ENCODE peak calls at places on chromosomes 16 and 17, in seven cellular contexts. One of them, this sample, is unnamed.

GRCh38 chr17:14297161-14297851 is 3.6 kb upstream of the HS3ST3B1 start:
- DNase-seq in stomach: peak
- DNase-seq in prostate gland: no peak
- DNase-seq in sigmoid colon: no peak
- DNase-seq in spleen: peak
- DNase-seq in GM12891: no peak
- DNase-seq in breast epithelium: no peak
- DNase-seq in this sample: peak

GRCh38 chr17:42833771-42834422 is 700 bp downstream of the PSME3 start:
- DNase-seq in breast epithelium: no peak
- DNase-seq in sigmoid colon: no peak
- DNase-seq in stomach: no peak
- DNase-seq in spleen: no peak
- DNase-seq in prostate gland: no peak
- DNase-seq in GM12891: no peak
- DNase-seq in this sample: no peak

GRCh38 chr16:14476183-14476582 is 153.9 kb downstream of the PARN start:
- DNase-seq in breast epithelium: no peak
- DNase-seq in spleen: no peak
- DNase-seq in prostate gland: no peak
- DNase-seq in sigmoid colon: no peak
- DNase-seq in GM12891: no peak
- DNase-seq in stomach: no peak
- DNase-seq in this sample: no peak

GRCh38 chr17:2087597-2088211 is 32.8 kb downstream of the HIC1 start:
- DNase-seq in sigmoid colon: peak
- DNase-seq in stomach: no peak
- DNase-seq in prostate gland: no peak
- DNase-seq in breast epithelium: no peak
- DNase-seq in GM12891: no peak
- DNase-seq in spleen: peak
- DNase-seq in this sample: no peak

GRCh38 chr17:62017912-62018311 is 47.2 kb downstream of the MED13 start:
- DNase-seq in GM12891: no peak
- DNase-seq in sigmoid colon: no peak
- DNase-seq in spleen: no peak
- DNase-seq in stomach: no peak
- DNase-seq in prostate gland: no peak
- DNase-seq in breast epithelium: no peak
- DNase-seq in this sample: no peak

GRCh38 chr16:67177743-67178699 is 5.7 kb downstream of the MATCAP1 start:
- DNase-seq in sigmoid colon: peak
- DNase-seq in breast epithelium: peak
- DNase-seq in stomach: peak
- DNase-seq in spleen: peak
- DNase-seq in prostate gland: peak
- DNase-seq in GM12891: peak
- DNase-seq in this sample: no peak

GRCh38 chr16:51523400-51523799 is 372.3 kb upstream of the SALL1 start:
- DNase-seq in sigmoid colon: no peak
- DNase-seq in stomach: no peak
- DNase-seq in GM12891: no peak
- DNase-seq in prostate gland: no peak
- DNase-seq in spleen: no peak
- DNase-seq in breast epithelium: no peak
- DNase-seq in this sample: no peak

GRCh38 chr16:31472559-31473203 is 729 bp downstream of the TGFB1I1 start:
- DNase-seq in stomach: peak
- DNase-seq in breast epithelium: peak
- DNase-seq in prostate gland: no peak
- DNase-seq in sigmoid colon: peak
- DNase-seq in spleen: peak
- DNase-seq in GM12891: peak
- DNase-seq in this sample: peak

GRCh38 chr16:75532142-75532765 is 3.7 kb downstream of the CHST5 start:
- DNase-seq in prostate gland: no peak
- DNase-seq in spleen: no peak
- DNase-seq in breast epithelium: no peak
- DNase-seq in sigmoid colon: no peak
- DNase-seq in stomach: no peak
- DNase-seq in GM12891: no peak
- DNase-seq in this sample: no peak

GRCh38 chr16:12087901-12088364 is 111.4 kb downstream of the SNX29 start:
- DNase-seq in breast epithelium: peak
- DNase-seq in stomach: peak
- DNase-seq in GM12891: no peak
- DNase-seq in prostate gland: peak
- DNase-seq in sigmoid colon: peak
- DNase-seq in spleen: peak
- DNase-seq in this sample: no peak

GRCh38 chr16:17334096-17334495 is 136.7 kb downstream of the XYLT1 start:
- DNase-seq in spleen: no peak
- DNase-seq in prostate gland: no peak
- DNase-seq in breast epithelium: no peak
- DNase-seq in stomach: no peak
- DNase-seq in sigmoid colon: peak
- DNase-seq in GM12891: no peak
- DNase-seq in this sample: no peak

GRCh38 chr16:82801361-82801760 is 174.6 kb downstream of the CDH13 start:
- DNase-seq in stomach: no peak
- DNase-seq in GM12891: no peak
- DNase-seq in breast epithelium: no peak
- DNase-seq in prostate gland: no peak
- DNase-seq in sigmoid colon: no peak
- DNase-seq in spleen: no peak
- DNase-seq in this sample: no peak

GRCh38 chr17:58136669-58137279 is 11.4 kb upstream of the OR4D1 start:
- DNase-seq in sigmoid colon: no peak
- DNase-seq in GM12891: no peak
- DNase-seq in prostate gland: no peak
- DNase-seq in spleen: no peak
- DNase-seq in stomach: no peak
- DNase-seq in breast epithelium: no peak
- DNase-seq in this sample: no peak

GRCh38 chr17:29640981-29641642 is 18.4 kb upstream of the CORO6 start:
- DNase-seq in GM12891: no peak
- DNase-seq in stomach: no peak
- DNase-seq in prostate gland: no peak
- DNase-seq in breast epithelium: no peak
- DNase-seq in sigmoid colon: no peak
- DNase-seq in spleen: no peak
- DNase-seq in this sample: no peak

GRCh38 chr16:68365167-68365817 is 54.5 kb downstream of the PRMT7 start:
- DNase-seq in GM12891: no peak
- DNase-seq in sigmoid colon: no peak
- DNase-seq in prostate gland: no peak
- DNase-seq in stomach: no peak
- DNase-seq in spleen: no peak
- DNase-seq in breast epithelium: no peak
- DNase-seq in this sample: no peak

GRCh38 chr17:9199474-9200196 is 178.3 kb downstream of the NTN1 start:
- DNase-seq in breast epithelium: no peak
- DNase-seq in sigmoid colon: no peak
- DNase-seq in spleen: peak
- DNase-seq in prostate gland: no peak
- DNase-seq in stomach: no peak
- DNase-seq in GM12891: no peak
- DNase-seq in this sample: no peak

GRCh38 chr16:49651980-49652379 is 203.9 kb downstream of the ZNF423 start:
- DNase-seq in prostate gland: no peak
- DNase-seq in stomach: no peak
- DNase-seq in GM12891: no peak
- DNase-seq in sigmoid colon: no peak
- DNase-seq in breast epithelium: no peak
- DNase-seq in spleen: peak
- DNase-seq in this sample: no peak

GRCh38 chr16:77610496-77610895 is 111.8 kb upstream of the NUDT7 start:
- DNase-seq in GM12891: no peak
- DNase-seq in breast epithelium: no peak
- DNase-seq in spleen: no peak
- DNase-seq in sigmoid colon: no peak
- DNase-seq in stomach: no peak
- DNase-seq in prostate gland: no peak
- DNase-seq in this sample: peak

GRCh38 chr17:16322636-16323035 is 30.6 kb downstream of the CENPV start:
- DNase-seq in sigmoid colon: no peak
- DNase-seq in GM12891: no peak
- DNase-seq in breast epithelium: no peak
- DNase-seq in spleen: no peak
- DNase-seq in stomach: no peak
- DNase-seq in prostate gland: no peak
- DNase-seq in this sample: no peak

DNA sequence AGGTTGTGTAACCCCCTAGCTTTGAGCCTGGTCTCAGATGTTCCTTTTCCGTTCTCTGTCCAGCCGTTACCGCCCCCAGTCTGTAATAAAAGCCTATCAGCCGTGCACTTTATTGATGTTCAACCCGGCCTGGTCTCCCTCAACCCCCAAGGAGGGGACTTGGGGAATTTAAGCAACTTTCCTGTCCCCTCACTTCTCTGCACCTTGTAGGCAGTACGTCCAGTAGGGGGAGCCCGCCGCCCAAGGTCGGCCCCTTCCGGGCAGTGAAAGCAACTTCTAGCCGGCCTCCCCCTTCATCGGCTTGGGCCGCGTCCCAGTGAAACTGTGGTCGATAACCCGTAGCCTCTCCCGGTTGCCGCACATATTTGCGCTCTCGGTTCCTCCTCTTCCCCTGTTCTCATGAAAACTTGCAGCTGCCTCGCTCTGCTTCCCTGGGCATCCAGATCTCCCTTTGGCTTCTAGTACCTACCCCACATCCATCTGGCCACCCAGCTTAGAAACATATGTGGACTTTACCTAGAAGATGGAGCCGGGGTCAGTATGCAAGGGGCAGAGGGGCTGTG is 7.9 kb downstream of the PNPO start:
- DNase-seq in breast epithelium: peak
- DNase-seq in sigmoid colon: peak
- DNase-seq in prostate gland: peak
- DNase-seq in GM12891: peak
- DNase-seq in spleen: peak
- DNase-seq in stomach: peak
- DNase-seq in this sample: peak
- TF ChIP-seq POLR2AphosphoS5 in breast epithelium: peak
- TF ChIP-seq POLR2AphosphoS5 in sigmoid colon: peak
- TF ChIP-seq POLR2AphosphoS5 in prostate gland: peak
- TF ChIP-seq POLR2AphosphoS5 in GM12891: no peak
- TF ChIP-seq POLR2AphosphoS5 in spleen: peak
- TF ChIP-seq POLR2AphosphoS5 in stomach: peak
- TF ChIP-seq POLR2AphosphoS5 in this sample: no peak

DNA sequence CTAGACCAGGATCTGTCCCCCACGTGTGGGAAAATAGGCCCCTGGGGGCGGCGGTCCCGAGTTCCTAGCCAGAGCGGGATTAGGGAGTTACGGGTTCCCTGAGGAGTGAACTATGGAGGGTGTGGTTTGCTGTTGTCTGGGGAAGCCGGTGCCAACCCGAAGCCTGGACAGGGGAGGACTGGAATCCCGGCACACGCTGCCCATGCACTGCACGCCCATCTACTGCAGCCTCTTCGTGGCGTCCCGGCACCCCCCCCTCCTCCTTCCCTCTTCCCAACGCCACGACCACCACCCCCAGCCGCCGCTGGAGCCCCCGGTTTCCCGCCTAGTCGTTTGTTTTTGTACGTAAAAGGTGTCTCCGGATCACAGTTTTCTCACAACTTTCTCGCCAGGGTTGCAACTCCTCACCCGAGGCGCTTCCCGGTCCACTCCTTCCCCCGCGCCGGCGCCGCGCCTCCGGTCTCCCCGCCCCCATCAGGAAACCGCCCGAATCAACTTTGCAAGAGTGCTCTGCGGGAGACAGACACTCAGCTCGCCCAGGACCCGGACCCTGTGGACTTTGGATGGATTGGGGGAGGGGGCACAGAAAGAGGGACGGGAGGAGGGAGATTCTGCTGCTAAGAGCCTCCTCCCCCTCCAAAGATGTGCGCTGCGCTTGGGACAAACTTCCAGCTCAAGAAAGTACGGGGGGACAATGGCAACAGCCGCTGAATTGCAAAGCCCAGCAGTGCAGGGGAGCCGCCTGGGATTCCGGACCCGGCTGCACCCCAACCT is 1.4 kb upstream of the LHX1 start:
- DNase-seq in sigmoid colon: no peak
- DNase-seq in stomach: no peak
- DNase-seq in spleen: no peak
- DNase-seq in GM12891: no peak
- DNase-seq in breast epithelium: no peak
- DNase-seq in prostate gland: no peak
- DNase-seq in this sample: no peak
- TF ChIP-seq POLR2A in sigmoid colon: no peak
- TF ChIP-seq POLR2A in stomach: no peak
- TF ChIP-seq POLR2A in spleen: no peak
- TF ChIP-seq POLR2A in GM12891: no peak
- TF ChIP-seq POLR2A in breast epithelium: no peak
- TF ChIP-seq POLR2A in prostate gland: no peak
- TF ChIP-seq POLR2A in this sample: no peak

DNA sequence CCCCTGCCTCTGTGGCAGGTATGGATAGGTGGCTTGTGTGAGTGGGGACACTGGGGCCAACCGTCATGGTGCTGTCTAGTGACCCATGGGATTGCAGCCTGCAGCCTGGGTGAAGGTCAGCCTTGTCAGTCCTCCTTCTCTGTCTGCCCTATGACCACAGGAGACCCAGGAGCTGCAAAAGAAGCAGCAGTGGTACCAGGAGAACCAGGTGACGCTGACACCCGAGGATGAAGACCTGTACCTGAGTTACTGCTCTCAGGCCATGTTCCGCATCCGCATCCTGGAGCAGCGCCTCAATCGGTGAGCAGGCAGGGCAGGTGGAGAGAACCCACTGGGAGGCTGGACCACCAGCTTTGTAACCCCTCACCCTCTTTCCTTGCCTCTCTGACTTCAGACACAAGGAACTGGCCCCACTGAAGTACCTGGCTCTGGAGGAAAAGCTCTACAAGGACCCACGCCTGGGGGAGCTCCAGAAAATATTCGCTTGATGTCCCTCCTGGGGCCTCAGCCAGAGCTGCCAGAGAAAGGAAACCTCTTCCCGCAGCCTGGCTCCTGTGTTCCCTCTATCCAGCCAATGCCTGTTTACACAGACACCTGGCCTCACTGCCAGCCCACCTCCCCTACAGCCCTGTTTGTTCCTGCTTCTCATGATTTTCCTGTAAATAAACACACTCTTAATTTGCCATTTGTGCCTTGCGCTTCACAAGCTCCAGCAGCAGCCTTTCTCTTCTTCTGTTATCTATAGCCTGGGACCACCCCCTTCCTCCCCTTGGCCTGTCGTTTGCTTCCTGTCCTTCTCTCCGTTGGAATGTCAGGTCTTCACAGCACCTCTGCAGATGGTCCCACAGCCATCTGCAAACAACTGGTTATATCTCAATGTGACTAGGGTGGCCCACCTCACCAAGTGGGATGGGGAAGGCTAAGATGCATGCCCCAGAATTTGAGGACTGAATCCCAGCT is 4.5 kb upstream of the KATNB1 start:
- DNase-seq in breast epithelium: no peak
- DNase-seq in GM12891: no peak
- DNase-seq in stomach: no peak
- DNase-seq in spleen: peak
- DNase-seq in sigmoid colon: no peak
- DNase-seq in prostate gland: no peak
- DNase-seq in this sample: no peak
- TF ChIP-seq POLR2AphosphoS5 in breast epithelium: no peak
- TF ChIP-seq POLR2AphosphoS5 in GM12891: no peak
- TF ChIP-seq POLR2AphosphoS5 in stomach: no peak
- TF ChIP-seq POLR2AphosphoS5 in spleen: no peak
- TF ChIP-seq POLR2AphosphoS5 in sigmoid colon: no peak
- TF ChIP-seq POLR2AphosphoS5 in prostate gland: no peak
- TF ChIP-seq POLR2AphosphoS5 in this sample: no peak

GRCh38 chr17:81513669-81514484 is 1.3 kb upstream of the ACTG1 start:
- DNase-seq in prostate gland: peak
- DNase-seq in spleen: peak
- DNase-seq in stomach: peak
- DNase-seq in GM12891: no peak
- DNase-seq in sigmoid colon: peak
- DNase-seq in breast epithelium: peak
- DNase-seq in this sample: no peak
- TF ChIP-seq POLR2A in prostate gland: peak
- TF ChIP-seq POLR2A in spleen: no peak
- TF ChIP-seq POLR2A in stomach: no peak
- TF ChIP-seq POLR2A in GM12891: no peak
- TF ChIP-seq POLR2A in sigmoid colon: peak
- TF ChIP-seq POLR2A in breast epithelium: peak
- TF ChIP-seq POLR2A in this sample: no peak